ENCODE peak calls at places on chromosomes 13 and 19, in five cellular contexts. Z is K562, D is HepG2, T is GM12878, N is H1. L is an unnamed sample.
A peak's percentile ranks its signal among the peaks of the same experiment; 100 is the strongest.

GRCh38 chr13:30276178-30276577 is 31.2 kb downstream of the KATNAL1 start:
- DNase-seq in N (no peak), Z (no peak), D (no peak), T (peak; percentile 33), L (no peak)

GRCh38 chr13:113999618-113999910 is 25.7 kb upstream of the C13orf46 start:
- DNase-seq in T (no peak), D (no peak), Z (no peak), N (no peak), L (no peak)

GRCh38 chr19:13463296-13463695 is 43.0 kb downstream of the CACNA1A start:
- DNase-seq in Z (peak; percentile 50), D (no peak), N (no peak), T (no peak), L (peak; percentile 78)

GRCh38 chr13:110218601-110219201 is 88.3 kb downstream of the COL4A1 start:
- DNase-seq in Z (no peak), T (no peak), N (no peak), D (no peak), L (no peak)

GRCh38 chr13:29423050-29423449 is 172.4 kb downstream of the SLC7A1 start:
- DNase-seq in N (no peak), D (no peak), T (no peak), Z (no peak), L (no peak)

GRCh38 chr19:13025819-13026477 is 30.7 kb downstream of the NFIX start:
- DNase-seq in T (no peak), N (no peak), D (no peak), Z (no peak), L (no peak)

GRCh38 chr19:1392939-1393530 is 8.3 kb downstream of the GAMT start:
- DNase-seq in D (no peak), N (no peak), T (no peak), Z (no peak), L (no peak)

GRCh38 chr19:55080915-55081772 is 5.5 kb downstream of the EPS8L1 start:
- DNase-seq in N (peak; percentile 92), Z (peak; percentile 94), T (peak; percentile 35), D (peak; percentile 53), L (peak; percentile 98)

GRCh38 chr19:29873024-29873800 is 61.4 kb downstream of the CCNE1 start:
- DNase-seq in N (no peak), D (no peak), T (no peak), Z (peak; percentile 83), L (peak; percentile 85)

GRCh38 chr19:57825501-57825900 is 4.6 kb upstream of the ZNF587B start:
- DNase-seq in Z (no peak), T (no peak), N (no peak), D (no peak), L (no peak)

GRCh38 chr19:20313894-20314293 is 146.9 kb downstream of the ZNF486 start:
- DNase-seq in Z (no peak), N (no peak), T (no peak), D (no peak), L (no peak)

GRCh38 chr19:19405919-19406877 is 723 bp downstream of the GATAD2A start:
- DNase-seq in T (no peak), Z (peak; percentile 65), D (no peak), N (no peak), L (peak; percentile 70)

GRCh38 chr13:39506559-39507390 is 96.2 kb downstream of the LHFPL6 start:
- DNase-seq in Z (no peak), D (no peak), T (no peak), N (no peak), L (no peak)

GRCh38 chr19:752652-753517 is 2.0 kb downstream of the MISP start:
- DNase-seq in N (no peak), Z (no peak), D (peak; percentile 92), T (no peak), L (no peak)

GRCh38 chr13:65789815-65790214 is 1440.3 kb downstream of the PCDH9 start:
- DNase-seq in Z (no peak), T (no peak), D (no peak), N (no peak), L (no peak)

GRCh38 chr13:31846984-31847752 is 107.8 kb downstream of the RXFP2 start:
- DNase-seq in N (no peak), T (no peak), Z (peak; percentile 21), D (no peak), L (no peak)

GRCh38 chr13:99617474-99618255 is 116.4 kb downstream of the TM9SF2 start:
- DNase-seq in N (no peak), T (no peak), Z (peak; percentile 26), D (peak; percentile 33), L (peak; percentile 73)

GRCh38 chr13:31749929-31750328 is 10.6 kb downstream of the RXFP2 start:
- DNase-seq in Z (no peak), D (no peak), T (no peak), N (no peak), L (no peak)

GRCh38 chr13:53201454-53202225 is 173.0 kb downstream of the OLFM4 start:
- DNase-seq in T (no peak), N (no peak), Z (no peak), D (no peak), L (peak; percentile 65)

GRCh38 chr13:50393641-50394040 is 378.4 kb downstream of the KCNRG start:
- DNase-seq in N (no peak), Z (no peak), T (no peak), D (no peak), L (peak; percentile 66)

GRCh38 chr13:66558511-66558910 is 671.6 kb downstream of the PCDH9 start:
- DNase-seq in N (no peak), Z (no peak), T (no peak), D (no peak), L (no peak)

GRCh38 chr19:54077334-54077733 is 3.8 kb downstream of the TARM1 start:
- DNase-seq in Z (peak; percentile 1), D (no peak), T (no peak), N (no peak), L (no peak)
- TF ChIP-seq CTCF in Z (no peak), D (no peak), T (no peak), N (no peak), L (no peak)

DNA sequence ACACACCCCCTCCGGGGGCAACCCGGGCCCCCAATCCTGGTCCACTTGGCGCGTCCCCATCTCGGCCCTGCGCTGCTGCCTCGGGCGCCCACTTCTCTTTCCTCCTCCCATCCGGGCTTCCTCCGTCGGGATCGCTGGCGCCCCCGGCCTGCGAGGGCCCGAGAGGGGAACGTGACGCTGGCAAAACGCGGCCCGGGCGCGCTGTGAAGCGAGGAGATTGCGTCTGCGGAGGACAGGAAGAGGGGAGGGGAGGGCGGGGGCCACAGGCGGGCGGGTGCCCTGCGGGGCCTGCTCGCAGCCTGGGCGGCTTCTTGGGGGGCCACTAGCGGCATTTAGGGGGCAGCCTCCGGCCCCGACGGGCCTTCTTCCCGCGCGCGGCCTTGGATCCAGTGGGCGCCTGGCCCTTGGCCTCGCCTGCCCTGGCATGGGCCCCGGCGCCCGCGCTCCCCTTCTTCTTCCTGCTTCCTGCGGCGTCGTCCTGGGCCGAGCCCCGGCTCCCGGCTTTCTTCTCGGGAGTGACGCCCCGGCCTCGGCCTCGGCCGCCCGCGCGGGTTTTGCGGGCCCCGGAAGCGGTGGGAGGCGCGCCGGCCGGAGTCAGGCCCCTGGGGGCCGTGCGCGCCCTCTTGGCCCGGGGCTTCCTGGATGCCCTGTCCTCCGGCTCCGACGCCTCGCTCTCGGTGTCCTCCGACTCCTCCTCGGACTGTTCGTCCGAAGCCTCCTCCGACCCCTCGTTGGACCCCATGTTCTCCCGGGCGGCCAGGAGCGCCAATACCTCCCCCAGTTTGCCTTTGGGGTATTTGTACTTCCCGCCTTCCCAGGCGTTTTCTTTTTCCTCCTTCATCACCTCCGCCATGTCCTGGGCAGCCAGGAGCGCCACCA is 2.2 kb downstream of the PNMA8B start:
- DNase-seq in D (no peak), T (no peak), Z (peak; percentile 28), N (no peak), L (peak; percentile 64)
- TF ChIP-seq USF2 in D (no peak), T (no peak), Z (no peak), N (no peak), L (no peak)

DNA sequence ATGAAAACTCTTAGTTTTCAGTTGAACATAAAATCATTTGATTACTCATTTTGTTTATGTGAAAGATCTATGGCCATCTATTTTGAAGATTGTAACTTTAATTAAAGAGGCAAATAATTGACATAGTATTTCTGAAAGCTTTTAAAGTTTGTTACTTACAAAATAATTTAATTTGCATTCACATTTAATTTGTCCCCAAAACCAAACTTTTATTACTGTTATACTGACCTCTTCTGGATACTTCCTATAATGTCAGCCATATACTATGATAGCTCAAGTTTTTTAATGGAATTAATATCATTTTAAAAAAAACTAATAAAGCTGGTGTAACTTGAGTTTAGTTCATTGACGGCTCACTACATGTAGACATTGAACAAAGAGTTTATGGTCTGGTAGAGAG is 4.9 kb upstream of the SGCG start:
- DNase-seq in Z (no peak), T (no peak), D (no peak), N (no peak), L (no peak)
- TF ChIP-seq ATF2 in Z (no peak), T (no peak), D (no peak), N (no peak), L (no peak)

GRCh38 chr19:17766543-17767131 is 15.4 kb downstream of the FCHO1 start:
- DNase-seq in N (peak; percentile 82), Z (no peak), D (peak; percentile 89), T (no peak), L (peak; percentile 94)
- TF ChIP-seq CTCF in N (peak; percentile 94), Z (peak; percentile 60), D (peak; percentile 98), T (peak; percentile 84), L (peak; percentile 59)

GRCh38 chr19:46977548-46977947 is 42.1 kb upstream of the NPAS1 start:
- DNase-seq in Z (no peak), N (no peak), T (no peak), D (no peak), L (no peak)

GRCh38 chr19:46975011-46975917 is 44.4 kb upstream of the NPAS1 start:
- DNase-seq in N (no peak), Z (no peak), D (no peak), T (no peak), L (no peak)

GRCh38 chr19:46974181-46974580 is 45.5 kb upstream of the NPAS1 start:
- DNase-seq in N (no peak), Z (no peak), T (no peak), D (no peak), L (no peak)

GRCh38 chr19:46976845-46977320 is 42.8 kb upstream of the NPAS1 start:
- DNase-seq in D (no peak), N (no peak), Z (peak; percentile 65), T (no peak), L (peak; percentile 49)

GRCh38 chr19:46975918-46976782 is 43.5 kb upstream of the NPAS1 start:
- DNase-seq in T (no peak), N (peak; percentile 59), D (peak; percentile 70), Z (no peak), L (peak; percentile 40)
- TF ChIP-seq USF2 in T (no peak), N (no peak), D (no peak), Z (no peak), L (no peak)

GRCh38 chr19:17716309-17716929 is 2.9 kb upstream of the MAP1S start:
- DNase-seq in N (no peak), D (peak; percentile 9), Z (peak; percentile 8), T (no peak), L (no peak)
- TF ChIP-seq ATF2 in N (no peak), D (no peak), Z (no peak), T (no peak), L (no peak)

GRCh38 chr13:51934461-51935087 is 72.8 kb downstream of the CCDC70 start:
- DNase-seq in Z (no peak), D (no peak), N (no peak), T (no peak), L (no peak)

GRCh38 chr13:51938454-51938853 is 72.8 kb downstream of the ATP7B start:
- DNase-seq in D (no peak), Z (no peak), N (no peak), T (no peak), L (no peak)

GRCh38 chr13:51933466-51934058 is 71.8 kb downstream of the CCDC70 start:
- DNase-seq in D (no peak), N (no peak), Z (no peak), T (no peak), L (no peak)

GRCh38 chr13:51937320-51938290 is 73.6 kb downstream of the ATP7B start:
- DNase-seq in Z (no peak), N (no peak), T (no peak), D (no peak), L (no peak)

GRCh38 chr13:51935326-51936171 is 73.8 kb downstream of the CCDC70 start:
- DNase-seq in Z (peak; percentile 33), D (no peak), T (no peak), N (no peak), L (peak; percentile 63)
- TF ChIP-seq CTCF in Z (peak; percentile 46), D (peak; percentile 50), T (peak; percentile 40), N (peak; percentile 73), L (no peak)

L was measured in WTC11.